ENCODE peak calls at places on chromosome 14, in ten cellular contexts. M, S, T, I, Q, F, W, R, G and B are unnamed samples.

GRCh38 chr14:71397371-71397770 is 490.1 kb downstream of the PCNX1 start:
- DNase-seq in Q (no peak), T (no peak), S (no peak), I (no peak), R (no peak), F (no peak), M (no peak), G (no peak), W (peak; percentile 61), B (no peak)

GRCh38 chr14:78455896-78456435 is 285.8 kb downstream of the NRXN3 start:
- DNase-seq in Q (no peak), W (no peak), I (no peak), T (no peak), F (no peak), S (no peak), G (no peak), M (no peak), R (no peak), B (no peak)

GRCh38 chr14:102464846-102465341 is 44.7 kb downstream of the ANKRD9 start:
- DNase-seq in W (no peak), G (no peak), S (no peak), M (no peak), F (no peak), T (no peak), I (no peak), Q (no peak), R (no peak), B (no peak)

GRCh38 chr14:68961781-68962584 is 17.1 kb downstream of the ACTN1 start:
- DNase-seq in R (no peak), I (no peak), M (no peak), F (no peak), Q (peak; percentile 84), T (no peak), S (peak; percentile 34), W (peak; percentile 66), G (no peak), B (peak; percentile 79)

GRCh38 chr14:87000071-87000470 is 992.9 kb downstream of the GALC start:
- DNase-seq in G (no peak), F (no peak), M (no peak), I (no peak), Q (no peak), S (no peak), W (no peak), T (no peak), R (no peak), B (no peak)

GRCh38 chr14:102498678-102499265 is 10.8 kb downstream of the ANKRD9 start:
- DNase-seq in Q (no peak), R (no peak), G (no peak), I (no peak), S (no peak), T (no peak), F (no peak), W (no peak), M (no peak), B (no peak)

GRCh38 chr14:50805396-50805795 is 25.6 kb downstream of the NIN start:
- DNase-seq in M (no peak), S (no peak), Q (no peak), G (no peak), F (no peak), T (no peak), I (no peak), W (no peak), R (no peak), B (no peak)

GRCh38 chr14:24798911-24799310 is 164.9 kb upstream of the GZMB start:
- DNase-seq in R (no peak), M (no peak), Q (peak; percentile 28), S (no peak), W (no peak), F (no peak), T (no peak), I (no peak), G (no peak), B (no peak)

GRCh38 chr14:92670177-92670576 is 78.2 kb downstream of the LGMN start:
- DNase-seq in R (peak; percentile 88), G (peak; percentile 45), M (no peak), T (no peak), F (peak; percentile 74), Q (no peak), S (peak; percentile 44), W (peak; percentile 85), I (no peak), B (no peak)

GRCh38 chr14:34937442-34937841 is 45.4 kb upstream of the SRP54 start:
- DNase-seq in M (no peak), F (no peak), S (no peak), Q (no peak), R (no peak), W (no peak), I (no peak), G (no peak), T (no peak), B (no peak)

GRCh38 chr14:75274899-75275569 is 3.6 kb upstream of the FOS start:
- DNase-seq in Q (no peak), T (peak; percentile 64), G (no peak), F (peak; percentile 99), I (no peak), W (no peak), S (peak; percentile 52), M (peak; percentile 71), R (no peak), B (no peak)

GRCh38 chr14:98974113-98974512 is 297.9 kb downstream of the BCL11B start:
- DNase-seq in T (no peak), G (no peak), S (no peak), M (no peak), I (no peak), W (no peak), Q (no peak), F (no peak), R (no peak), B (no peak)

GRCh38 chr14:51650721-51651387 is 856 bp upstream of the FRMD6 start:
- DNase-seq in S (peak; percentile 35), T (peak; percentile 44), W (peak; percentile 56), I (no peak), F (no peak), Q (peak; percentile 47), M (peak; percentile 49), R (no peak), G (no peak), B (peak; percentile 49)

GRCh38 chr14:76863724-76864407 is 37.7 kb downstream of the LRRC74A start:
- DNase-seq in Q (no peak), G (no peak), T (peak; percentile 30), W (peak; percentile 14), R (no peak), S (peak; percentile 65), M (peak; percentile 78), I (no peak), F (peak; percentile 30), B (peak; percentile 57)

GRCh38 chr14:61750708-61751474 is 11.3 kb upstream of the SNAPC1 start:
- DNase-seq in T (peak; percentile 89), S (peak; percentile 95), R (peak; percentile 39), F (peak; percentile 83), Q (peak; percentile 95), G (peak; percentile 24), M (peak; percentile 95), I (peak; percentile 67), W (peak; percentile 90), B (peak; percentile 89)

GRCh38 chr14:32405856-32406255 is 76.8 kb downstream of the AKAP6 start:
- DNase-seq in M (no peak), W (no peak), I (no peak), F (no peak), G (no peak), Q (peak; percentile 22), R (no peak), S (no peak), T (no peak), B (no peak)

GRCh38 chr14:84036863-84037262 is 1493.1 kb upstream of the FLRT2 start:
- DNase-seq in S (no peak), Q (no peak), F (peak; percentile 89), M (no peak), G (peak; percentile 13), I (no peak), R (peak; percentile 17), W (no peak), T (no peak), B (no peak)

GRCh38 chr14:33792387-33793368 is 158.2 kb downstream of the EGLN3 start:
- DNase-seq in I (peak; percentile 71), F (peak; percentile 89), G (peak; percentile 74), Q (peak; percentile 85), S (peak; percentile 87), M (peak; percentile 87), T (peak; percentile 90), W (peak; percentile 76), R (peak; percentile 71), B (peak; percentile 83)